ENCODE peak calls at places on chromosomes 12 and 14, in four cellular contexts. B, T, P and O are unnamed samples. For H3K9me3, the result is how much of the 10 kb centered on the place peaks cover.

GRCh38 chr14:69132513-69133181 is 20.3 kb downstream of the DCAF5 start:
- DNase-seq in B (no peak), T (no peak), P (no peak), O (no peak)

GRCh38 chr12:133106253-133106652 is 23.8 kb downstream of the ZNF891 start:
- DNase-seq in B (no peak), P (no peak), T (no peak), O (no peak)

GRCh38 chr12:78421011-78421410 is 443.6 kb upstream of the SYT1 start:
- DNase-seq in T (no peak), B (peak), P (no peak), O (no peak)

GRCh38 chr12:68932701-68933563 is at the start of gene CPM:
- DNase-seq in T (no peak), B (no peak), P (no peak), O (no peak)

GRCh38 chr12:58369576-58369975 is 428.2 kb downstream of the ATP23 start:
- DNase-seq in P (no peak), T (no peak), B (no peak), O (no peak)

GRCh38 chr12:102465762-102466560 is 14.4 kb downstream of the IGF1 start:
- DNase-seq in P (no peak), T (no peak), B (no peak), O (no peak)

GRCh38 chr12:93361159-93361919 is 16.4 kb upstream of the NUDT4 start:
- DNase-seq in T (no peak), B (no peak), P (no peak), O (no peak)

GRCh38 chr14:77598366-77599050 is 17.9 kb downstream of the SPTLC2 start:
- DNase-seq in P (no peak), T (no peak), B (no peak), O (no peak)

GRCh38 chr14:21668377-21668776 is 5.2 kb downstream of the OR4E1 start:
- DNase-seq in B (no peak), T (no peak), P (no peak), O (peak)

GRCh38 chr14:50344831-50345563 is 32.9 kb downstream of the DMAC2L start:
- DNase-seq in B (no peak), P (no peak), T (no peak), O (no peak)

GRCh38 chr12:102110782-102111181 is 9.1 kb downstream of the NUP37 start:
- DNase-seq in T (no peak), B (no peak), P (no peak), O (no peak)

GRCh38 chr14:89454971-89455370 is 37.9 kb upstream of the FOXN3 start:
- DNase-seq in P (no peak), T (no peak), B (no peak), O (no peak)

DNA sequence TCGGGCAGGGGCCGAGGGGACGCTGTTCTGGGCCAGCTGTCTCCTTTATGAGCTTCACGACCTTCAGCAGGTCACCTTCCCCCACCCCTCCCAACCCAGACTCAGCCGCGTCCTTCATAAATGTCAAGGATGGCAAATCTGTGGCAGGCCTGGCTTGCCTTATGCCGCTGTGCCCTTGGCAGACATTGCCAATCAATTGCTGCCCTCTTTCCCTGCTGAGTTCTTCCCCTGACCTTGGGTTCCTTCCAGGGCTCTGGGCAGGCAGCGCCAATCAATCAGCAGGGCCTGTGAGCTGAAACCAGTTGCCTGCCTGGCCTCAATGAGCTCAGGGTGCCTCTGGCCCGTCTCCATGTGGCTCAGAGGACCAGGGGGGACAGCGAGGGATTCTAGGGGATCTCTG is 7.7 kb downstream of the FAM222A start:
- DNase-seq in P (no peak), T (no peak), B (no peak), O (no peak)
- H3K27ac ChIP-seq in P (no peak), T (no peak), B (no peak), O (no peak)

GRCh38 chr14:102076793-102077759 is 9.8 kb downstream of the HSP90AA1 start:
- DNase-seq in B (no peak), T (no peak), P (no peak), O (no peak)

GRCh38 chr14:102079700-102079979 is 7.2 kb downstream of the HSP90AA1 start:
- DNase-seq in T (no peak), P (no peak), B (no peak), O (no peak)

GRCh38 chr14:102080183-102081080 is 6.4 kb downstream of the HSP90AA1 start:
- DNase-seq in B (no peak), T (no peak), P (no peak), O (no peak)

GRCh38 chr14:102078344-102078743 is 8.5 kb downstream of the HSP90AA1 start:
- DNase-seq in P (no peak), T (no peak), B (no peak), O (no peak)

GRCh38 chr14:102078840-102079699 is 7.8 kb downstream of the HSP90AA1 start:
- DNase-seq in B (no peak), T (no peak), P (no peak), O (no peak)
- TF ChIP-seq POLR2AphosphoS5 in B (peak), T (no peak), P (no peak), O (no peak)

GRCh38 chr14:19729763-19730162 is 13.6 kb upstream of the OR4Q3 start:
- DNase-seq in B (no peak), T (no peak), P (no peak), O (no peak)
- H3K9me3 ChIP-seq in B (under half), T (under half), P (under half), O (under half)

GRCh38 chr12:6772331-6772695 is at the start of gene LAG3:
- DNase-seq in P (no peak), T (no peak), B (no peak), O (no peak)
- H3K27ac ChIP-seq in P (no peak), T (peak), B (peak), O (no peak)

GRCh38 chr12:6199531-6200265 is 502 bp upstream of the CD9 start:
- DNase-seq in T (no peak), P (no peak), B (peak), O (no peak)

GRCh38 chr12:6200266-6201198 is at the start of gene CD9:
- DNase-seq in P (no peak), B (no peak), T (peak), O (no peak)

GRCh38 chr12:6201775-6202292 is 1.6 kb downstream of the CD9 start:
- DNase-seq in T (no peak), P (no peak), B (no peak), O (no peak)

GRCh38 chr12:6202331-6202730 is 2.1 kb downstream of the CD9 start:
- DNase-seq in T (no peak), B (no peak), P (no peak), O (no peak)

DNA sequence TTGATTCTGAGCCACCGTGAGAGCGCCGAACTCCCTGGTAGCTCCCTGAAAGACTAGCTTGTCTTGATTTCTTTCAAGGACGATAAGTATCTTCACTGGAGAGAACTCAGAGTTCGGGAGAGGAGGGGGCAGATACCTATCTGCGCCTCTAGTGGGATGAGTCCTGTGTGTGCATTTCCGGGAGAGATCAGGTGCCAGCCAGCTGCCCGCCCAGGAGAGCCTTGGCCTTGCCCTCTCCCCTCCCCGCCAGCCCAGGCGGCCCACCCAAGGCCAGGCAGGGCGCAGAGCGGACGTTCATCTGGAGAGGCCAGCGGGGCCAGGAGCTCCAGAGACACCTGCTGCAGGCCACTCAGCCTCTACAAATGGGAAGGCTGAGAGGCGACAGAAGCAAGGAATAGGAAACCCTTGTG is 1.0 kb downstream of the CD9 start:
- DNase-seq in P (no peak), B (no peak), T (no peak), O (no peak)
- TF ChIP-seq POLR2AphosphoS5 in P (no peak), B (no peak), T (no peak), O (no peak)